ENCODE peak calls at places on chromosomes 13 and 19, in seven cellular contexts. R is activated naive CD4-positive, alpha-beta T cell treated with anti-CD3 and anti-CD28 coated beads for 36 hours; Y is T-helper 1 cell; C is left ventricle myocardium superior; M is C1 segment of cervical spinal cord; O is activated CD8-positive, alpha-beta memory T cell treated with anti-CD3 and anti-CD28 coated beads, Interleukin-2, amount 10 ng/mL, durations not matched to agents 7 days and 5 days; V is foreskin fibroblast. G is an unnamed sample.

GRCh38 chr13:34762312-34762711 is 179.8 kb upstream of the NBEA start:
- DNase-seq in R (no peak), Y (no peak), C (no peak), M (no peak), O (no peak), V (no peak), G (no peak)

GRCh38 chr19:4058696-4059492 is 7.8 kb downstream of the ZBTB7A start:
- DNase-seq in R (no peak), Y (no peak), C (no peak), M (peak; percentile 78), O (no peak), V (no peak), G (no peak)

GRCh38 chr13:26710166-26710565 is 50.4 kb downstream of the GPR12 start:
- DNase-seq in R (no peak), Y (no peak), C (no peak), M (no peak), O (no peak), V (no peak), G (no peak)

GRCh38 chr13:42865703-42866102 is 84.3 kb downstream of the FAM216B start:
- DNase-seq in R (no peak), Y (no peak), C (no peak), M (no peak), O (no peak), V (no peak), G (no peak)

GRCh38 chr13:60164490-60164889 is 762 bp upstream of the DIAPH3 start:
- DNase-seq in R (no peak), Y (no peak), C (no peak), M (peak; percentile 30), O (no peak), V (no peak), G (no peak)

GRCh38 chr19:39934584-39935233 is at the start of gene FCGBP:
- DNase-seq in R (peak; percentile 3), Y (no peak), C (no peak), M (no peak), O (peak; percentile 26), V (no peak), G (no peak)

GRCh38 chr19:13165091-13165997 is 15.1 kb downstream of the IER2 start:
- DNase-seq in R (no peak), Y (no peak), C (no peak), M (no peak), O (no peak), V (no peak), G (no peak)

GRCh38 chr19:2814426-2814825 is 5.2 kb upstream of the ZNF554 start:
- DNase-seq in R (no peak), Y (no peak), C (no peak), M (no peak), O (no peak), V (no peak), G (no peak)

GRCh38 chr13:39379118-39379517 is 223.9 kb downstream of the LHFPL6 start:
- DNase-seq in R (no peak), Y (no peak), C (no peak), M (no peak), O (no peak), V (no peak), G (no peak)

GRCh38 chr19:50392759-50393158 is 8.6 kb downstream of the POLD1 start:
- DNase-seq in R (no peak), Y (no peak), C (no peak), M (no peak), O (no peak), V (no peak), G (no peak)

GRCh38 chr19:16457195-16457953 is 14.4 kb downstream of the EPS15L1 start:
- DNase-seq in R (peak; percentile 24), Y (no peak), C (peak; percentile 66), M (no peak), O (no peak), V (no peak), G (no peak)

GRCh38 chr19:45322744-45323281 is at the start of gene CKM:
- DNase-seq in R (no peak), Y (no peak), C (peak; percentile 93), M (no peak), O (no peak), V (no peak), G (no peak)

GRCh38 chr19:44202470-44202869 is 9.9 kb upstream of the ZNF227 start:
- DNase-seq in R (no peak), Y (no peak), C (no peak), M (no peak), O (no peak), V (peak; percentile 29), G (no peak)

GRCh38 chr19:36182612-36183454 is 30.6 kb upstream of the COX7A1 start:
- DNase-seq in R (no peak), Y (no peak), C (no peak), M (no peak), O (no peak), V (no peak), G (no peak)

GRCh38 chr13:114118086-114118762 is 14.2 kb downstream of the RASA3 start:
- DNase-seq in R (no peak), Y (no peak), C (peak; percentile 26), M (no peak), O (no peak), V (peak; percentile 44), G (no peak)

GRCh38 chr19:10760268-10760944 is 42.5 kb downstream of the DNM2 start:
- DNase-seq in R (peak; percentile 65), Y (no peak), C (no peak), M (no peak), O (peak; percentile 53), V (peak; percentile 37), G (peak; percentile 45)

GRCh38 chr13:23915308-23915707 is 18.0 kb upstream of the C1QTNF9B start:
- DNase-seq in R (no peak), Y (no peak), C (no peak), M (no peak), O (no peak), V (no peak), G (no peak)

GRCh38 chr13:93951153-93951552 is 528.3 kb downstream of the DCT start:
- DNase-seq in R (no peak), Y (no peak), C (no peak), M (no peak), O (no peak), V (no peak), G (no peak)

GRCh38 chr13:32150239-32150638 is 118.7 kb downstream of the FRY start:
- DNase-seq in R (no peak), Y (no peak), C (no peak), M (no peak), O (no peak), V (no peak), G (no peak)

GRCh38 chr19:48319647-48320537 is 5.5 kb upstream of the EMP3 start:
- DNase-seq in R (peak; percentile 89), Y (peak; percentile 71), C (peak; percentile 91), M (peak; percentile 29), O (peak; percentile 87), V (peak; percentile 67), G (peak; percentile 52)

GRCh38 chr19:5424192-5424973 is 30.8 kb upstream of the ZNRF4 start:
- DNase-seq in R (no peak), Y (no peak), C (no peak), M (no peak), O (no peak), V (no peak), G (no peak)

GRCh38 chr13:57739089-57739488 is 107.5 kb downstream of the PCDH17 start:
- DNase-seq in R (no peak), Y (no peak), C (no peak), M (no peak), O (no peak), V (no peak), G (no peak)

GRCh38 chr19:49930483-49931011 is 1.2 kb upstream of the NUP62 start:
- DNase-seq in R (peak; percentile 23), Y (no peak), C (peak; percentile 47), M (no peak), O (no peak), V (no peak), G (no peak)

GRCh38 chr19:29687244-29687896 is 22.1 kb downstream of the PLEKHF1 start:
- DNase-seq in R (peak; percentile 57), Y (no peak), C (peak; percentile 39), M (no peak), O (no peak), V (peak; percentile 96), G (no peak)

G was measured in T-helper 22 cell.